ENCODE peak calls at places on chromosomes 6 and 20, in four cellular contexts. Z, L, A and U are unnamed samples.

GRCh38 chr6:65259080-65259479 is 447.9 kb downstream of the EYS start:
- DNase-seq in Z (no peak), L (no peak), A (peak; percentile 33), U (peak; percentile 20)

GRCh38 chr20:45363611-45364492 is 896 bp downstream of the SYS1 start:
- DNase-seq in Z (no peak), L (no peak), A (no peak), U (no peak)

GRCh38 chr6:422423-423061 is 31.0 kb downstream of the IRF4 start:
- DNase-seq in Z (no peak), L (no peak), A (peak; percentile 63), U (peak; percentile 93)

GRCh38 chr6:27617700-27618689 is 145.1 kb upstream of the ZNF184 start:
- DNase-seq in Z (no peak), L (no peak), A (peak; percentile 62), U (peak; percentile 57)

GRCh38 chr20:3924304-3925112 is 35.3 kb downstream of the PANK2 start:
- DNase-seq in Z (no peak), L (no peak), A (no peak), U (no peak)

GRCh38 chr6:41073968-41074691 is 1.4 kb downstream of the NFYA start:
- DNase-seq in Z (no peak), L (no peak), A (peak; percentile 13), U (peak; percentile 46)

GRCh38 chr6:33172307-33173227 is 19.7 kb downstream of the COL11A2 start:
- DNase-seq in Z (no peak), L (no peak), A (peak; percentile 41), U (peak; percentile 33)

GRCh38 chr6:14542670-14543366 is 425.2 kb downstream of the CD83 start:
- DNase-seq in Z (no peak), L (peak; percentile 41), A (peak; percentile 52), U (peak; percentile 91)

GRCh38 chr6:36386495-36387439 is 702 bp downstream of the ETV7 start:
- DNase-seq in Z (no peak), L (no peak), A (peak; percentile 70), U (peak; percentile 57)

GRCh38 chr6:170188571-170189001 is 102.3 kb downstream of the DLL1 start:
- DNase-seq in Z (peak; percentile 64), L (no peak), A (no peak), U (no peak)

GRCh38 chr20:48098866-48099265 is 313.6 kb upstream of the SULF2 start:
- DNase-seq in Z (no peak), L (no peak), A (peak; percentile 50), U (no peak)

GRCh38 chr6:23349521-23350147 is 776.4 kb upstream of the NRSN1 start:
- DNase-seq in Z (no peak), L (no peak), A (peak; percentile 69), U (peak; percentile 77)

GRCh38 chr6:53378208-53378607 is 29.5 kb upstream of the ELOVL5 start:
- DNase-seq in Z (no peak), L (no peak), A (peak; percentile 10), U (no peak)

GRCh38 chr20:38120625-38120988 is 44.5 kb downstream of the TGM2 start:
- DNase-seq in Z (no peak), L (no peak), A (no peak), U (no peak)

GRCh38 chr6:138086573-138087196 is 20.5 kb downstream of the PERP start:
- DNase-seq in Z (no peak), L (no peak), A (no peak), U (peak; percentile 32)

GRCh38 chr20:44566018-44566417 is 16.4 kb upstream of the PKIG start:
- DNase-seq in Z (no peak), L (no peak), A (no peak), U (no peak)

GRCh38 chr6:3581469-3581868 is 124.6 kb upstream of the SLC22A23 start:
- DNase-seq in Z (no peak), L (no peak), A (no peak), U (no peak)

GRCh38 chr20:25248501-25249172 is 752 bp downstream of the PYGB start:
- DNase-seq in Z (no peak), L (no peak), A (peak; percentile 53), U (peak; percentile 56)

GRCh38 chr6:7271205-7271534 is 41.8 kb downstream of the SSR1 start:
- DNase-seq in Z (no peak), L (no peak), A (no peak), U (no peak)

GRCh38 chr20:59831024-59831900 is 102.2 kb downstream of the SYCP2 start:
- DNase-seq in Z (no peak), L (no peak), A (no peak), U (no peak)

GRCh38 chr6:144215402-144215931 is 65.2 kb downstream of the STX11 start:
- DNase-seq in Z (no peak), L (no peak), A (peak; percentile 19), U (peak; percentile 36)

GRCh38 chr20:37342231-37343177 is 3.4 kb upstream of the SRC start:
- DNase-seq in Z (no peak), L (no peak), A (no peak), U (no peak)

GRCh38 chr6:104705916-104706442 is 153.7 kb downstream of the HACE1 start:
- DNase-seq in Z (no peak), L (no peak), A (no peak), U (no peak)

GRCh38 chr20:44092551-44093248 is 94.3 kb downstream of the JPH2 start:
- DNase-seq in Z (no peak), L (no peak), A (peak; percentile 76), U (peak; percentile 48)

GRCh38 chr20:38726849-38727601 is 2.7 kb downstream of the SLC32A1 start:
- DNase-seq in Z (peak; percentile 76), L (peak; percentile 51), A (peak; percentile 18), U (no peak)